ENCODE peak calls at places on chromosomes 16 and 17, in five cellular contexts. H, X, U, D and I are unnamed samples. For H3K36me3, the result is how much of the 10 kb centered on the place peaks cover.

GRCh38 chr17:80953471-80954315 is 37.9 kb upstream of the CHMP6 start:
- DNase-seq in U (no peak), H (peak), X (peak), D (no peak), I (peak)

GRCh38 chr16:88667496-88667895 is 4.6 kb upstream of the MVD start:
- DNase-seq in H (peak), D (no peak), X (no peak), U (no peak), I (no peak)

GRCh38 chr16:14179116-14179515 is 108.0 kb downstream of the MRTFB start:
- DNase-seq in U (no peak), X (no peak), D (no peak), H (no peak), I (no peak)

GRCh38 chr16:4370570-4371480 is 823 bp upstream of the VASN start:
- DNase-seq in D (peak), H (no peak), U (no peak), X (no peak), I (no peak)

GRCh38 chr17:63929860-63930766 is 2.0 kb downstream of the CD79B start:
- DNase-seq in D (no peak), H (no peak), U (no peak), X (no peak), I (peak)

GRCh38 chr16:68629315-68629900 is 15.7 kb upstream of the CDH3 start:
- DNase-seq in H (no peak), D (no peak), U (no peak), X (no peak), I (peak)

GRCh38 chr16:87303431-87303930 is 13.7 kb downstream of the C16orf95 start:
- DNase-seq in D (peak), X (no peak), U (no peak), H (no peak), I (no peak)

GRCh38 chr17:74282587-74283370 is 8.7 kb downstream of the DNAI2 start:
- DNase-seq in H (no peak), D (no peak), U (peak), X (no peak), I (no peak)

GRCh38 chr16:67024384-67024896 is 4.5 kb upstream of the CBFB start:
- DNase-seq in H (no peak), X (peak), U (no peak), D (no peak), I (peak)

GRCh38 chr17:67525239-67526135 is 148.4 kb downstream of the PITPNC1 start:
- DNase-seq in H (no peak), D (no peak), U (no peak), X (no peak), I (no peak)

GRCh38 chr16:74603848-74604247 is 3.1 kb downstream of the GLG1 start:
- DNase-seq in D (no peak), H (no peak), U (no peak), X (no peak), I (no peak)

GRCh38 chr17:82902972-82903874 is 63.4 kb upstream of the ZNF750 start:
- DNase-seq in H (no peak), U (no peak), D (no peak), X (no peak), I (no peak)

GRCh38 chr16:59880626-59881025 is 1146.5 kb upstream of the GOT2 start:
- DNase-seq in X (no peak), D (no peak), U (no peak), H (no peak), I (no peak)

GRCh38 chr16:16118337-16118736 is 105.0 kb downstream of the ABCC6 start:
- DNase-seq in U (no peak), H (no peak), X (no peak), D (no peak), I (no peak)

GRCh38 chr17:76382305-76382802 is 2.1 kb upstream of the SPHK1 start:
- DNase-seq in D (no peak), H (peak), U (no peak), X (no peak), I (peak)

GRCh38 chr16:16015849-16016248 is 66.4 kb downstream of the ABCC1 start:
- DNase-seq in H (no peak), U (no peak), X (no peak), D (no peak), I (no peak)

GRCh38 chr16:11833951-11834695 is 17.2 kb downstream of the RSL1D1 start:
- DNase-seq in X (no peak), H (no peak), U (no peak), D (peak), I (no peak)

GRCh38 chr17:82083533-82084359 is 14.3 kb downstream of the FASN start:
- DNase-seq in H (no peak), D (no peak), X (no peak), U (no peak), I (no peak)

GRCh38 chr17:45432405-45433113 is at the start of gene ARHGAP27:
- DNase-seq in X (peak), H (peak), U (no peak), D (no peak), I (peak)

GRCh38 chr17:76498886-76499667 is 2.1 kb downstream of the RHBDF2 start:
- DNase-seq in H (no peak), U (peak), D (no peak), X (no peak), I (no peak)

GRCh38 chr17:80596760-80597608 is 52.3 kb downstream of the RPTOR start:
- DNase-seq in H (no peak), U (no peak), D (no peak), X (no peak), I (no peak)

GRCh38 chr17:79947351-79948031 is 88.2 kb downstream of the TBC1D16 start:
- DNase-seq in D (peak), H (no peak), U (no peak), X (peak), I (peak)

GRCh38 chr16:22727285-22728166 is 86.4 kb upstream of the HS3ST2 start:
- DNase-seq in U (no peak), D (no peak), H (no peak), X (no peak), I (no peak)

GRCh38 chr16:23856345-23856744 is 20.6 kb downstream of the PRKCB start:
- DNase-seq in U (no peak), D (no peak), X (no peak), H (no peak), I (no peak)

GRCh38 chr17:48770954-48771353 is 42.4 kb upstream of the HOXB13 start:
- DNase-seq in U (no peak), H (no peak), D (no peak), X (peak), I (no peak)

GRCh38 chr16:84464116-84464515 is 40.3 kb downstream of the MEAK7 start:
- DNase-seq in D (no peak), U (no peak), H (no peak), X (peak), I (no peak)

GRCh38 chr17:31697838-31698237 is 161.2 kb downstream of the COPRS start:
- DNase-seq in H (no peak), D (no peak), U (no peak), X (no peak), I (no peak)

GRCh38 chr17:45852535-45853297 is 8.0 kb downstream of the SPPL2C start:
- DNase-seq in X (peak), U (peak), D (peak), H (peak), I (peak)

GRCh38 chr16:17607075-17607509 is 136.3 kb upstream of the XYLT1 start:
- DNase-seq in D (no peak), U (no peak), H (no peak), X (no peak), I (no peak)

GRCh38 chr17:51238253-51238887 is 21.5 kb downstream of the MBTD1 start:
- DNase-seq in U (no peak), X (no peak), H (no peak), D (no peak), I (no peak)

GRCh38 chr17:41140360-41141132 is at the start of gene KRTAP4-6:
- DNase-seq in X (no peak), D (peak), H (no peak), U (no peak), I (no peak)

GRCh38 chr17:17959520-17960361 is 12.5 kb downstream of the TOM1L2 start:
- DNase-seq in D (no peak), U (no peak), H (no peak), X (no peak), I (no peak)

GRCh38 chr16:84482001-84482891 is 22.2 kb downstream of the MEAK7 start:
- DNase-seq in U (no peak), D (no peak), H (no peak), X (peak), I (peak)

GRCh38 chr16:72093448-72094265 is at the start of the genes DHX38 and TXNL4B:
- DNase-seq in U (peak), X (peak), H (peak), D (peak), I (peak)

GRCh38 chr17:10739341-10739905 is 9.6 kb upstream of the TMEM220 start:
- DNase-seq in X (no peak), U (no peak), H (no peak), D (no peak), I (no peak)

GRCh38 chr16:29977063-29977462 is 3.4 kb downstream of the TAOK2 start:
- DNase-seq in H (no peak), D (no peak), X (no peak), U (no peak), I (no peak)

GRCh38 chr16:29975811-29976511 is 2.3 kb downstream of the TAOK2 start:
- DNase-seq in X (no peak), U (no peak), H (no peak), D (no peak), I (peak)

GRCh38 chr16:29978564-29979270 is 5.0 kb downstream of the TAOK2 start:
- DNase-seq in D (no peak), U (no peak), X (peak), H (no peak), I (peak)

GRCh38 chr16:29975134-29975538 is 1.5 kb downstream of the TAOK2 start:
- DNase-seq in D (no peak), X (no peak), U (no peak), H (no peak), I (peak)

DNA sequence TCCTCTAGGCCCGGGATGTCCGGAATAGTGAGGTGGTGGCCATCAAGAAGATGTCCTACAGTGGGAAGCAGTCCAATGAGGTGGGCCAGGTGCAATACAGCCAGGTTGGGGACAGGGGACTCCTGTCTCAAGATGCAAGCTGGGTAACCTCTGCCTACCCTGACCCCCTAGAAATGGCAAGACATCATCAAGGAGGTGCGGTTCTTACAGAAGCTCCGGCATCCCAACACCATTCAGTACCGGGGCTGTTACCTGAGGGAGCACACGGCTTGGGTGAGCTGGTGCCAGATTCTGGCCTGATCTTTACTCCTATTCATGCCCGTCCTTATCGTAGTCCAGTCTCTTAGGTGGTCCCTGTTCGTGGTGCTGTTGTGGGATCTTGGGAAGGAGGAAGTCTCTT is 4.4 kb downstream of the TAOK2 start:
- DNase-seq in U (no peak), X (no peak), D (no peak), H (no peak), I (peak)
- H3K36me3 ChIP-seq in U (under half), X (half or more), D (under half), H (under half), I (under half)

GRCh38 chr17:78689029-78689428 is 93.0 kb downstream of the CYTH1 start:
- DNase-seq in U (no peak), H (no peak), X (no peak), D (no peak), I (no peak)
- H3K36me3 ChIP-seq in U (half or more), H (under half), X (half or more), D (under half), I (under half)

DNA sequence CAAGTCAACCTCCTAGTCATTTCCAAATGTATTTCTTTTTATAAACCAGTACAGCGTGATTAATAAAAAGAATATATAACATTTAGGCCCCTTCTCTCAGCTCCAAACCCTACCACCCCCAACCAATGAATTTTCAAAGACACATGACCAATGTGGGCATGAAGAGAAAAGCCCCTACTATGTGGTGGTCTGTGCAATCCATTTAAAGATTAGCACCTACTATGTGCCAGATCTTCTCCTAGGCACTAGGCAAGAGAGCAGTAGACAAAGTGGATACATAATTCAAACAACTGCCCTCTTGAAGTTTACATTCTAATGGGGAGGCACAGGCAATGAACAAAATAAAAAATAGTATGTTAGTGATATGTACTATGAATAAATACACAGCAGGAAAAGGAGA is 19.4 kb downstream of the AXIN2 start:
- DNase-seq in H (no peak), X (no peak), D (no peak), U (no peak), I (no peak)
- H3K36me3 ChIP-seq in H (under half), X (under half), D (under half), U (under half), I (under half)

GRCh38 chr17:1535737-1536136 is 19.3 kb upstream of the INPP5K start:
- DNase-seq in U (no peak), X (no peak), D (no peak), H (no peak), I (no peak)

GRCh38 chr17:1541367-1541904 is 21.2 kb downstream of the PITPNA start:
- DNase-seq in X (no peak), U (no peak), H (no peak), D (no peak), I (no peak)

GRCh38 chr17:1542316-1542715 is 20.3 kb downstream of the PITPNA start:
- DNase-seq in H (no peak), X (no peak), U (no peak), D (no peak), I (no peak)

GRCh38 chr17:1545618-1546017 is 17.0 kb downstream of the PITPNA start:
- DNase-seq in H (no peak), X (no peak), U (no peak), D (no peak), I (no peak)

DNA sequence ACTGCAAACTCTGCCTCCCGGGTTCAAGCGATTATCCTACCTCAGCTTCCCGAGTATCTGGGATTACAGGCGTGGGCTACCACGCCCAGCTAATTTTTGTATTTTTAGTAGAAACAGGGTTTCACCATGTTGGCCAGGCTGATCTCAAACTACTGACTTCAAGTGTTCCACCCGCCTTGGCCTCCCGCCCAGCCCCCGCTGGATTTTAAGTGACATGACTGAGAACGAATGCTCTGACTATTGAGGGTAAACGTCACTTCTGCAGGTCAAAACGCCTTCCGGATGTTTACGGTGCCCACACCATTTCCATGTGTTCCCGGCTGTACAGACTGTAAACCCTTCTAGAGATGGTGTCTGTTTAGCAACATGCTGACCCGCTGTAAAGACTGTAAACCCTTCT is 22.8 kb downstream of the PITPNA start:
- DNase-seq in U (no peak), D (no peak), X (no peak), H (no peak), I (no peak)
- H3K36me3 ChIP-seq in U (under half), D (under half), X (half or more), H (under half), I (under half)

DNA sequence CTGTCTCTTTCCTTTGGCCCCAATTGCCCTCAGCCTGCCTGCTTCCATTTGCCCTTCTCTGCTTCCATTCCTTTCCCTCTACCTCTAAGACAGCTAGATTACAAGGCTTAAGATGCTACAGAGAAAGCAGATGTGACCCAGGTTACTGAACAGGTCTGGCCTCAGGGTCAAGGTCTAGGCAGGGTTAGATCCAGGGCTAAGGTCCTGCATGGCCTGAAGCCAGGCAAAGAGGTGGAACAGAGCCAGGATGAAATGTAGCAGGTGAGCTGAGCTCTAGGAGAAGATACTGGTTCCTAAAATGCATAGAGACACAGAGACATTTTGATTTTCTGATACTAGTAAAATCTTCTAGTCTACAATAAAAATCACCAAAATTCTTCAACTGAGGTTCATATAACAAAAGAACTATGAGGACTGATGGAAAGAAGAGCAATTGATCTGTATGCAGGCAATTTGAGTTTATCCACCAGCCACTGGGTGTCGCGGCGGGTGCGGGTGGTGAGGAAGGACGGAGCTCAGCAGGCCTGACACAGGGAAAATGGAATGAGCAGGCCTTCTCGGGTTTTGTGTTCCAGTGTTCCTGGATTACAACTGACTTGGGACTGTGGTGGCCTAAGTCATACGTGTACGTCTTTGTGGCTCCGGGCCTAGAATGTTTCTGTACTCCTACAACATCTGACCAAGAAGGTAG is 95.9 kb downstream of the MYH10 start:
- DNase-seq in X (no peak), H (no peak), U (no peak), D (no peak), I (no peak)
- H3K36me3 ChIP-seq in X (under half), H (under half), U (under half), D (under half), I (under half)

GRCh38 chr17:1049446-1050225 is 52.7 kb downstream of the TIMM22 start:
- DNase-seq in X (no peak), U (no peak), D (no peak), H (no peak), I (no peak)
- H3K36me3 ChIP-seq in X (half or more), U (under half), D (under half), H (under half), I (under half)

GRCh38 chr17:1481736-1482135 is 10.8 kb downstream of the MYO1C start:
- DNase-seq in U (no peak), H (no peak), X (no peak), D (no peak), I (no peak)
- H3K36me3 ChIP-seq in U (under half), H (under half), X (half or more), D (under half), I (under half)

GRCh38 chr17:73271078-73271477 is 9.4 kb upstream of the CPSF4L start:
- DNase-seq in H (no peak), U (no peak), D (no peak), X (no peak), I (no peak)
- H3K36me3 ChIP-seq in H (under half), U (under half), D (under half), X (under half), I (under half)

DNA sequence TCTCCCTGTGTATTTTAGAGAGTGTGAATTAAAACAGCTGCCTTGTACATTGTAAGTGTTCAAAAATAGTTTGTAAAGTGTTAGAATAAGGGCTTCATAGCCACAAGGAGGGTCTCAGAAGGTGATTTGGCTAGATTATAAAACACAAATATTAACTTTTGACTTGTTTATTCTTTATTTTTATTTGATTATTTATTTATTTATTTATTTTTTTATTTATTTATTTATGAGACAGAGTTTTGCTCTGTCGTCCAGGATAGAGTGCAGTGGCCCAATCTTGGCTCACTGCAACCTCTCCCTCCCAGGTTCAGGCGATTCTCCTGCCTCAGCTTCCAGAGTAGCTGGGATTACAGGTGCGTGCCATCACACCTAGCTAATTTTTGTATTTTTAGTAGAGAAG is 111.5 kb upstream of the RBFOX1 start:
- DNase-seq in X (no peak), H (no peak), U (no peak), D (no peak), I (no peak)
- H3K36me3 ChIP-seq in X (under half), H (under half), U (under half), D (under half), I (under half)